ENCODE peak calls at places on chromosomes 13 and 19, in nine cellular contexts. P, D, X, Q, T, A, G, Y and C are unnamed samples.

GRCh38 chr19:46221981-46222610 is 7.4 kb upstream of the IGFL1 start:
- DNase-seq in P (peak; percentile 76), D (peak; percentile 42), X (peak; percentile 76), Q (peak; percentile 63), T (peak; percentile 65), A (peak; percentile 47), G (peak; percentile 30), Y (no peak), C (peak; percentile 67)

GRCh38 chr19:43781630-43782310 is 997 bp upstream of the KCNN4 start:
- DNase-seq in P (no peak), D (no peak), X (no peak), Q (no peak), T (no peak), A (no peak), G (no peak), Y (no peak), C (no peak)

GRCh38 chr13:104163866-104164630 is 1097.8 kb upstream of the SLC10A2 start:
- DNase-seq in P (no peak), D (no peak), X (no peak), Q (no peak), T (no peak), A (no peak), G (no peak), Y (no peak), C (no peak)

GRCh38 chr13:110361365-110361911 is 54.4 kb downstream of the COL4A2 start:
- DNase-seq in P (peak; percentile 97), D (peak; percentile 67), X (no peak), Q (peak; percentile 61), T (no peak), A (peak; percentile 32), G (peak; percentile 81), Y (peak; percentile 85), C (peak; percentile 38)

GRCh38 chr19:37114001-37114400 is 35.8 kb downstream of the ZNF420 start:
- DNase-seq in P (no peak), D (no peak), X (no peak), Q (no peak), T (no peak), A (no peak), G (no peak), Y (no peak), C (no peak)

GRCh38 chr13:75685239-75685697 is 49.1 kb downstream of the LMO7 start:
- DNase-seq in P (peak; percentile 74), D (no peak), X (no peak), Q (no peak), T (no peak), A (no peak), G (no peak), Y (no peak), C (peak; percentile 80)

GRCh38 chr13:21137696-21138095 is 38.7 kb downstream of the SKA3 start:
- DNase-seq in P (peak; percentile 34), D (no peak), X (no peak), Q (peak; percentile 28), T (no peak), A (no peak), G (no peak), Y (no peak), C (peak; percentile 7)

GRCh38 chr13:20553309-20553708 is 13.6 kb upstream of the IFT88 start:
- DNase-seq in P (no peak), D (no peak), X (no peak), Q (no peak), T (no peak), A (no peak), G (no peak), Y (no peak), C (peak; percentile 76)

GRCh38 chr19:40244596-40244995 is 18.1 kb upstream of the CCNP start:
- DNase-seq in P (no peak), D (no peak), X (peak; percentile 21), Q (no peak), T (no peak), A (no peak), G (no peak), Y (no peak), C (no peak)

GRCh38 chr19:58274771-58275199 is 4.0 kb upstream of the ZNF8 start:
- DNase-seq in P (no peak), D (no peak), X (no peak), Q (no peak), T (no peak), A (no peak), G (no peak), Y (no peak), C (no peak)

GRCh38 chr19:6233051-6233826 is 46.5 kb downstream of the MLLT1 start:
- DNase-seq in P (peak; percentile 82), D (peak; percentile 81), X (peak; percentile 85), Q (peak; percentile 58), T (peak; percentile 83), A (peak; percentile 73), G (peak; percentile 80), Y (peak; percentile 79), C (peak; percentile 20)

GRCh38 chr13:41006296-41006695 is 12.8 kb downstream of the ELF1 start:
- DNase-seq in P (no peak), D (no peak), X (no peak), Q (no peak), T (no peak), A (no peak), G (no peak), Y (no peak), C (no peak)

GRCh38 chr13:41006951-41007350 is 12.2 kb downstream of the ELF1 start:
- DNase-seq in P (no peak), D (no peak), X (no peak), Q (no peak), T (no peak), A (no peak), G (no peak), Y (no peak), C (no peak)

GRCh38 chr13:41008349-41008980 is 10.7 kb downstream of the ELF1 start:
- DNase-seq in P (peak; percentile 74), D (no peak), X (no peak), Q (no peak), T (no peak), A (no peak), G (no peak), Y (no peak), C (peak; percentile 76)

GRCh38 chr13:41005709-41006108 is 13.4 kb downstream of the ELF1 start:
- DNase-seq in P (no peak), D (no peak), X (no peak), Q (no peak), T (no peak), A (no peak), G (no peak), Y (no peak), C (no peak)

DNA sequence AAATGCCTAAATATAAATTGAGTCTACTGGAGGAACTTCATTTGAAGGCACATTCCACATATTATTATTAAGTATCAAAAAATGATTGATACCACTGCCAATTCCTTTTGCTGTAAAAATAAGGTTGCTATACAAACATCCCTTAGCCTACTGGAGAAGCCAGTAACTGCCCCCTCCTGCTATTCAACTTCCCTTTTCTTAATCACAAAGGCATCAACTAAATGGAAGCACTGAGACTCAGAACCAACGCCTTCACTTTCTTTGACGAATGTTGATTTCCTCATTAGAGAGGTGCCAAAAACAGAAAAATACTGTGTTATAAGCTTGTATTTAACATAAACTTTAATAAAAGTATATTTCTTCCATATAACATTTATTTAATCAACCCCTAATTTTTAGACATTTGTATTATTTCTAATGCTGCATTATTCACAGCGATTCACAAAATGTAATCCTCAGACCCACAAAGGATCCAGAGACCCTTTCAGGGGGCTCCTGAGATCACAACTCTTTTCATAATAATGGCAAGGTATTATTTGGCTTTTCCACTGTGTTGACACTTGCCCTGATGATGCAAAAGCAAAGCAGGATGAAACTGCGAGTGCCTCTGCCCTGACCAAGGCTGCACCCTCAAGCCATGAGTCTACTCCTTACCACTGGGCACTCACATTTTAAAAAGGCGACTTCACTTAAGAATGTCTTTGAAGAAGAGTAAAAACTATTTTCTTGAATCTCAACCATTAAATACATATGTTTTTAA is 11.6 kb downstream of the ELF1 start:
- DNase-seq in P (no peak), D (no peak), X (no peak), Q (no peak), T (no peak), A (no peak), G (no peak), Y (no peak), C (peak; percentile 47)
- H3K4me1 ChIP-seq in P (peaks cover 6% of the 10 kb centered on the region), D (peaks cover 94% of the 10 kb centered on the region), X (peaks cover 80% of the 10 kb centered on the region), Q (peaks cover 2% of the 10 kb centered on the region), T (peaks cover 91% of the 10 kb centered on the region), A (peaks cover 74% of the 10 kb centered on the region), G (no peaks in the 10 kb centered on the region), Y (peaks cover 54% of the 10 kb centered on the region), C (peaks cover 37% of the 10 kb centered on the region)

DNA sequence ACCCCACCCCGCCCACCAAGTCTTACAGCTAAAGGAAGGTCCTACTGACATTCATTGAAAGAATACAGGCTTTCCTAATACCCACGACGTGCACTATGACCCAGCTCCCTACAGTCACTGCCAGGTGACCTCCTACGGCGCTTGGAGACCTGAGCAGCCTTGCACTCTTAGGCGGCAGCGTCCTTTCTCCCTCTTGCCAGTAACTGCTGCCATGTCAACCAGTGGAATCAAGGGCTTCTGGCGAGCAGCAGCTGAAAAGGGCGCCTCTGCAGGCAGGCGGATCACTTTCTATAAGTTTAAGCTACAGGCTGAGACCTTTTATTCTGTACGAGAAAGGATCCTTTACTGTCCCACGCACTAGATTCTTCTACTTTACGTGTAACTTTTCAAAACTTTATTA is 2.0 kb downstream of the KCTD12 start:
- DNase-seq in P (peak; percentile 73), D (peak; percentile 35), X (peak; percentile 68), Q (peak; percentile 42), T (peak; percentile 30), A (peak; percentile 49), G (peak; percentile 34), Y (no peak), C (peak; percentile 75)
- H3K4me1 ChIP-seq in P (peaks cover 21% of the 10 kb centered on the region), D (peaks cover 67% of the 10 kb centered on the region), X (peaks cover 28% of the 10 kb centered on the region), Q (peaks cover 1% of the 10 kb centered on the region), T (peaks cover 40% of the 10 kb centered on the region), A (peaks cover 24% of the 10 kb centered on the region), G (no peaks in the 10 kb centered on the region), Y (peaks cover 61% of the 10 kb centered on the region), C (peaks cover 53% of the 10 kb centered on the region)

DNA sequence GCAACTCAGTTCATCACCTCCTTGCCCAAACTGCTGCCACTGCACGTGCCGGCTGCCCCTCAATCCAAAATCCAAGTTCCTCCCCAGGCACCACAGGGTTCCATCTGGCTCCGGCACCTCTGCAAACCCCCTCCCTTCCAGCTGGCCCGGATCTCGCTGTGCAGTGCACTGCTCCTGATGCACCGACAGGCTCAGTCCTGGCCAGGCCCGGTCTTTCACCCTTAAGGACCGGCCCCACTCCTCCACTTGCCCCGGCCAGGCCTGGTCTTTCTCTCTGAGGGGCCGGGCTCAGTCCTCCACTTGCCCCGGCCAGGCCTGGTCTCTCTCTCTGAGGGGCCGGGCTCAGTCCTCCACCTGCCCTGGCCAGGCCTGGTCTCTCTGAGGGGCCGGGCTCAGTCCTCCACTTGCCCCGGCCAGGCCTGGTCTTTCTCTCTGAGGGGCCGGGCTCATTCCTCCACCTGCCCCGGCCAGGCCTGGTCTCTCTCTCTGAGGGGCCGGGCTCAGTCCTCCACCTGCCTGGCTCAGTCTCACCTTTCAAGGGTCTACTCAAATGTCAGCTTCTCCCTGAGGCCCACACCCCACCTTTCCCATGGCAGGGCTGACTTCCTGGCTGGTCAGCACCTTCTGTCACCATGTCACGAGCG is 6.9 kb downstream of the ZNF787 start:
- DNase-seq in P (no peak), D (no peak), X (peak; percentile 45), Q (no peak), T (no peak), A (no peak), G (no peak), Y (no peak), C (no peak)
- H3K4me1 ChIP-seq in P (peaks cover 57% of the 10 kb centered on the region), D (peaks cover 95% of the 10 kb centered on the region), X (peaks cover 85% of the 10 kb centered on the region), Q (peaks cover 35% of the 10 kb centered on the region), T (peaks cover 96% of the 10 kb centered on the region), A (peaks cover 87% of the 10 kb centered on the region), G (peaks cover 36% of the 10 kb centered on the region), Y (peaks cover 89% of the 10 kb centered on the region), C (peaks cover 43% of the 10 kb centered on the region)

DNA sequence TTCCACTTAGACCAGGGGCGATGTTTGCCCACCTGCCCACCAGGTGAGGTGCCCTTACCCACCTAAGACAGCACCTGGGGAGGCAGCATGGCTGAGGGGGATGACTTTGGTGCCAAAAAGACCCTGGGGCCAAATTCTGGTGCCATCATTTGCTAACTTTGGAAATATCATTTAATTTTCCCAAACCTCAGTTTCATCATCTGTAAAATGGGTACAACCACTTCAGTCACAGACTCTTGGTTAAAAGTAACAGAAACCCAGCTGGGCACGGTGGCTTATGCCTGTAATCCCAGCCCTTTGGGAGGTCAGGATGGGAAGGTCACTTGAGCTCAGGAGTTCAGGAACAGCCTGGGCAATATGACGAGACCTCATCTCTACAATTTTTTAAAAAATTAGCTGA is 177.8 kb downstream of the USP12 start:
- DNase-seq in P (no peak), D (no peak), X (no peak), Q (no peak), T (no peak), A (no peak), G (no peak), Y (peak; percentile 19), C (no peak)
- H3K4me1 ChIP-seq in P (no peaks in the 10 kb centered on the region), D (peaks cover 4% of the 10 kb centered on the region), X (peaks cover 20% of the 10 kb centered on the region), Q (peaks cover 3% of the 10 kb centered on the region), T (peaks cover 29% of the 10 kb centered on the region), A (peaks cover 13% of the 10 kb centered on the region), G (peaks cover 18% of the 10 kb centered on the region), Y (no peaks in the 10 kb centered on the region), C (peaks cover 7% of the 10 kb centered on the region)